ENCODE peak calls at places on chromosome 6, in seven cellular contexts. One of them, this sample, is unnamed.

GRCh38 chr6:82741325-82741995 is 324.2 kb downstream of the UBE3D start:
- DNase-seq in NCI-H2029: no peak
- DNase-seq in AG10803: peak; percentile 16
- DNase-seq in ovary: no peak
- DNase-seq in H7: no peak
- DNase-seq in T-helper 17 cell: no peak
- DNase-seq in activated naive CD4-positive, alpha-beta T cell treated with anti-CD3 and anti-CD28 coated beads, Interleukin-2, amount 10 ng/mL, durations not matched to agents 7 days and 5 days: no peak
- DNase-seq in this sample: no peak

GRCh38 chr6:170282512-170283158 is 8.2 kb downstream of the DLL1 start:
- DNase-seq in NCI-H2029: no peak
- DNase-seq in AG10803: no peak
- DNase-seq in ovary: no peak
- DNase-seq in H7: no peak
- DNase-seq in T-helper 17 cell: no peak
- DNase-seq in activated naive CD4-positive, alpha-beta T cell treated with anti-CD3 and anti-CD28 coated beads, Interleukin-2, amount 10 ng/mL, durations not matched to agents 7 days and 5 days: no peak
- DNase-seq in this sample: peak; percentile 42

GRCh38 chr6:136608991-136609390 is 58.8 kb upstream of the MAP7 start:
- DNase-seq in NCI-H2029: no peak
- DNase-seq in AG10803: peak; percentile 84
- DNase-seq in ovary: no peak
- DNase-seq in H7: no peak
- DNase-seq in T-helper 17 cell: no peak
- DNase-seq in activated naive CD4-positive, alpha-beta T cell treated with anti-CD3 and anti-CD28 coated beads, Interleukin-2, amount 10 ng/mL, durations not matched to agents 7 days and 5 days: no peak
- DNase-seq in this sample: no peak

GRCh38 chr6:97705568-97705967 is 422.6 kb upstream of the MMS22L start:
- DNase-seq in NCI-H2029: no peak
- DNase-seq in AG10803: peak; percentile 8
- DNase-seq in ovary: no peak
- DNase-seq in H7: peak; percentile 26
- DNase-seq in T-helper 17 cell: no peak
- DNase-seq in activated naive CD4-positive, alpha-beta T cell treated with anti-CD3 and anti-CD28 coated beads, Interleukin-2, amount 10 ng/mL, durations not matched to agents 7 days and 5 days: no peak
- DNase-seq in this sample: no peak

GRCh38 chr6:139436521-139437348 is 62.3 kb upstream of the CITED2 start:
- DNase-seq in NCI-H2029: no peak
- DNase-seq in AG10803: peak; percentile 55
- DNase-seq in ovary: no peak
- DNase-seq in H7: no peak
- DNase-seq in T-helper 17 cell: no peak
- DNase-seq in activated naive CD4-positive, alpha-beta T cell treated with anti-CD3 and anti-CD28 coated beads, Interleukin-2, amount 10 ng/mL, durations not matched to agents 7 days and 5 days: no peak
- DNase-seq in this sample: no peak

GRCh38 chr6:43951756-43952675 is 175.2 kb downstream of the MRPL14 start:
- DNase-seq in NCI-H2029: no peak
- DNase-seq in AG10803: no peak
- DNase-seq in ovary: no peak
- DNase-seq in H7: peak; percentile 8
- DNase-seq in T-helper 17 cell: no peak
- DNase-seq in activated naive CD4-positive, alpha-beta T cell treated with anti-CD3 and anti-CD28 coated beads, Interleukin-2, amount 10 ng/mL, durations not matched to agents 7 days and 5 days: peak; percentile 13
- DNase-seq in this sample: no peak

GRCh38 chr6:42400031-42400760 is 51.5 kb downstream of the TRERF1 start:
- DNase-seq in NCI-H2029: no peak
- DNase-seq in AG10803: no peak
- DNase-seq in ovary: no peak
- DNase-seq in H7: no peak
- DNase-seq in T-helper 17 cell: no peak
- DNase-seq in activated naive CD4-positive, alpha-beta T cell treated with anti-CD3 and anti-CD28 coated beads, Interleukin-2, amount 10 ng/mL, durations not matched to agents 7 days and 5 days: no peak
- DNase-seq in this sample: no peak

GRCh38 chr6:156593893-156594292 is 183.3 kb upstream of the ARID1B start:
- DNase-seq in NCI-H2029: no peak
- DNase-seq in AG10803: no peak
- DNase-seq in ovary: no peak
- DNase-seq in H7: no peak
- DNase-seq in T-helper 17 cell: no peak
- DNase-seq in activated naive CD4-positive, alpha-beta T cell treated with anti-CD3 and anti-CD28 coated beads, Interleukin-2, amount 10 ng/mL, durations not matched to agents 7 days and 5 days: no peak
- DNase-seq in this sample: no peak

GRCh38 chr6:25007269-25007699 is 71.5 kb upstream of the RIPOR2 start:
- DNase-seq in NCI-H2029: no peak
- DNase-seq in AG10803: no peak
- DNase-seq in ovary: no peak
- DNase-seq in H7: no peak
- DNase-seq in T-helper 17 cell: no peak
- DNase-seq in activated naive CD4-positive, alpha-beta T cell treated with anti-CD3 and anti-CD28 coated beads, Interleukin-2, amount 10 ng/mL, durations not matched to agents 7 days and 5 days: peak; percentile 48
- DNase-seq in this sample: no peak

GRCh38 chr6:156777866-156778614 is 862 bp downstream of the ARID1B start:
- DNase-seq in NCI-H2029: peak; percentile 43
- DNase-seq in AG10803: peak; percentile 51
- DNase-seq in ovary: peak; percentile 73
- DNase-seq in H7: peak; percentile 76
- DNase-seq in T-helper 17 cell: peak; percentile 61
- DNase-seq in activated naive CD4-positive, alpha-beta T cell treated with anti-CD3 and anti-CD28 coated beads, Interleukin-2, amount 10 ng/mL, durations not matched to agents 7 days and 5 days: peak; percentile 71
- DNase-seq in this sample: peak; percentile 74

GRCh38 chr6:126110494-126111270 is 124.3 kb downstream of the TRMT11 start:
- DNase-seq in NCI-H2029: no peak
- DNase-seq in AG10803: no peak
- DNase-seq in ovary: no peak
- DNase-seq in H7: no peak
- DNase-seq in T-helper 17 cell: no peak
- DNase-seq in activated naive CD4-positive, alpha-beta T cell treated with anti-CD3 and anti-CD28 coated beads, Interleukin-2, amount 10 ng/mL, durations not matched to agents 7 days and 5 days: no peak
- DNase-seq in this sample: no peak

GRCh38 chr6:150395388-150396009 is 26.7 kb downstream of the IYD start:
- DNase-seq in NCI-H2029: peak; percentile 26
- DNase-seq in AG10803: peak; percentile 65
- DNase-seq in ovary: peak; percentile 30
- DNase-seq in H7: peak; percentile 74
- DNase-seq in T-helper 17 cell: no peak
- DNase-seq in activated naive CD4-positive, alpha-beta T cell treated with anti-CD3 and anti-CD28 coated beads, Interleukin-2, amount 10 ng/mL, durations not matched to agents 7 days and 5 days: peak; percentile 37
- DNase-seq in this sample: no peak

GRCh38 chr6:155955038-155955437 is 499.4 kb upstream of the NOX3 start:
- DNase-seq in NCI-H2029: no peak
- DNase-seq in AG10803: no peak
- DNase-seq in ovary: no peak
- DNase-seq in H7: peak; percentile 65
- DNase-seq in T-helper 17 cell: no peak
- DNase-seq in activated naive CD4-positive, alpha-beta T cell treated with anti-CD3 and anti-CD28 coated beads, Interleukin-2, amount 10 ng/mL, durations not matched to agents 7 days and 5 days: no peak
- DNase-seq in this sample: no peak

GRCh38 chr6:118709859-118710350 is 58.5 kb upstream of the CEP85L start:
- DNase-seq in NCI-H2029: peak; percentile 86
- DNase-seq in AG10803: peak; percentile 55
- DNase-seq in ovary: no peak
- DNase-seq in H7: no peak
- DNase-seq in T-helper 17 cell: peak; percentile 57
- DNase-seq in activated naive CD4-positive, alpha-beta T cell treated with anti-CD3 and anti-CD28 coated beads, Interleukin-2, amount 10 ng/mL, durations not matched to agents 7 days and 5 days: peak; percentile 84
- DNase-seq in this sample: no peak

GRCh38 chr6:40997256-40997957 is 41.6 kb downstream of the UNC5CL start:
- DNase-seq in NCI-H2029: no peak
- DNase-seq in AG10803: peak; percentile 55
- DNase-seq in ovary: no peak
- DNase-seq in H7: peak; percentile 58
- DNase-seq in T-helper 17 cell: no peak
- DNase-seq in activated naive CD4-positive, alpha-beta T cell treated with anti-CD3 and anti-CD28 coated beads, Interleukin-2, amount 10 ng/mL, durations not matched to agents 7 days and 5 days: no peak
- DNase-seq in this sample: no peak

GRCh38 chr6:85660181-85660611 is 17.5 kb upstream of the SYNCRIP start:
- DNase-seq in NCI-H2029: no peak
- DNase-seq in AG10803: peak; percentile 95
- DNase-seq in ovary: no peak
- DNase-seq in H7: no peak
- DNase-seq in T-helper 17 cell: no peak
- DNase-seq in activated naive CD4-positive, alpha-beta T cell treated with anti-CD3 and anti-CD28 coated beads, Interleukin-2, amount 10 ng/mL, durations not matched to agents 7 days and 5 days: no peak
- DNase-seq in this sample: no peak

GRCh38 chr6:169950558-169950957 is 199.1 kb downstream of the ERMARD start:
- DNase-seq in NCI-H2029: no peak
- DNase-seq in AG10803: peak; percentile 15
- DNase-seq in ovary: no peak
- DNase-seq in H7: peak; percentile 38
- DNase-seq in T-helper 17 cell: no peak
- DNase-seq in activated naive CD4-positive, alpha-beta T cell treated with anti-CD3 and anti-CD28 coated beads, Interleukin-2, amount 10 ng/mL, durations not matched to agents 7 days and 5 days: peak; percentile 55
- DNase-seq in this sample: no peak

GRCh38 chr6:110728501-110728900 is 86.8 kb downstream of the CDK19 start:
- DNase-seq in NCI-H2029: no peak
- DNase-seq in AG10803: no peak
- DNase-seq in ovary: no peak
- DNase-seq in H7: no peak
- DNase-seq in T-helper 17 cell: no peak
- DNase-seq in activated naive CD4-positive, alpha-beta T cell treated with anti-CD3 and anti-CD28 coated beads, Interleukin-2, amount 10 ng/mL, durations not matched to agents 7 days and 5 days: no peak
- DNase-seq in this sample: no peak

GRCh38 chr6:126905917-126906316 is 212.6 kb upstream of the RSPO3 start:
- DNase-seq in NCI-H2029: no peak
- DNase-seq in AG10803: no peak
- DNase-seq in ovary: no peak
- DNase-seq in H7: no peak
- DNase-seq in T-helper 17 cell: no peak
- DNase-seq in activated naive CD4-positive, alpha-beta T cell treated with anti-CD3 and anti-CD28 coated beads, Interleukin-2, amount 10 ng/mL, durations not matched to agents 7 days and 5 days: no peak
- DNase-seq in this sample: no peak

GRCh38 chr6:133837801-133838349 is 51.0 kb upstream of the TCF21 start:
- DNase-seq in NCI-H2029: peak; percentile 49
- DNase-seq in AG10803: peak; percentile 27
- DNase-seq in ovary: peak; percentile 62
- DNase-seq in H7: peak; percentile 76
- DNase-seq in T-helper 17 cell: peak; percentile 27
- DNase-seq in activated naive CD4-positive, alpha-beta T cell treated with anti-CD3 and anti-CD28 coated beads, Interleukin-2, amount 10 ng/mL, durations not matched to agents 7 days and 5 days: peak; percentile 73
- DNase-seq in this sample: peak; percentile 66

GRCh38 chr6:15441215-15441868 is 195.5 kb downstream of the JARID2 start:
- DNase-seq in NCI-H2029: peak; percentile 65
- DNase-seq in AG10803: peak; percentile 81
- DNase-seq in ovary: no peak
- DNase-seq in H7: peak; percentile 53
- DNase-seq in T-helper 17 cell: no peak
- DNase-seq in activated naive CD4-positive, alpha-beta T cell treated with anti-CD3 and anti-CD28 coated beads, Interleukin-2, amount 10 ng/mL, durations not matched to agents 7 days and 5 days: peak; percentile 54
- DNase-seq in this sample: no peak

GRCh38 chr6:27332692-27333641 is 20.9 kb upstream of the POM121L2 start:
- DNase-seq in NCI-H2029: no peak
- DNase-seq in AG10803: peak; percentile 46
- DNase-seq in ovary: peak; percentile 32
- DNase-seq in H7: peak; percentile 57
- DNase-seq in T-helper 17 cell: no peak
- DNase-seq in activated naive CD4-positive, alpha-beta T cell treated with anti-CD3 and anti-CD28 coated beads, Interleukin-2, amount 10 ng/mL, durations not matched to agents 7 days and 5 days: peak; percentile 37
- DNase-seq in this sample: no peak

GRCh38 chr6:121305957-121306607 is 28.2 kb downstream of the TBC1D32 start:
- DNase-seq in NCI-H2029: peak; percentile 26
- DNase-seq in AG10803: peak; percentile 29
- DNase-seq in ovary: no peak
- DNase-seq in H7: no peak
- DNase-seq in T-helper 17 cell: no peak
- DNase-seq in activated naive CD4-positive, alpha-beta T cell treated with anti-CD3 and anti-CD28 coated beads, Interleukin-2, amount 10 ng/mL, durations not matched to agents 7 days and 5 days: no peak
- DNase-seq in this sample: no peak

GRCh38 chr6:44539701-44540100 is 152.2 kb downstream of the CDC5L start:
- DNase-seq in NCI-H2029: no peak
- DNase-seq in AG10803: no peak
- DNase-seq in ovary: no peak
- DNase-seq in H7: no peak
- DNase-seq in T-helper 17 cell: no peak
- DNase-seq in activated naive CD4-positive, alpha-beta T cell treated with anti-CD3 and anti-CD28 coated beads, Interleukin-2, amount 10 ng/mL, durations not matched to agents 7 days and 5 days: peak; percentile 16
- DNase-seq in this sample: no peak

GRCh38 chr6:7468382-7469081 is 72.9 kb upstream of the DSP start:
- DNase-seq in NCI-H2029: no peak
- DNase-seq in AG10803: peak; percentile 59
- DNase-seq in ovary: peak; percentile 67
- DNase-seq in H7: no peak
- DNase-seq in T-helper 17 cell: no peak
- DNase-seq in activated naive CD4-positive, alpha-beta T cell treated with anti-CD3 and anti-CD28 coated beads, Interleukin-2, amount 10 ng/mL, durations not matched to agents 7 days and 5 days: no peak
- DNase-seq in this sample: no peak

GRCh38 chr6:8157839-8158238 is 55.5 kb upstream of the EEF1E1 start:
- DNase-seq in NCI-H2029: no peak
- DNase-seq in AG10803: no peak
- DNase-seq in ovary: no peak
- DNase-seq in H7: no peak
- DNase-seq in T-helper 17 cell: no peak
- DNase-seq in activated naive CD4-positive, alpha-beta T cell treated with anti-CD3 and anti-CD28 coated beads, Interleukin-2, amount 10 ng/mL, durations not matched to agents 7 days and 5 days: no peak
- DNase-seq in this sample: no peak

GRCh38 chr6:88989215-88989614 is 25.8 kb upstream of the RNGTT start:
- DNase-seq in NCI-H2029: no peak
- DNase-seq in AG10803: no peak
- DNase-seq in ovary: no peak
- DNase-seq in H7: no peak
- DNase-seq in T-helper 17 cell: no peak
- DNase-seq in activated naive CD4-positive, alpha-beta T cell treated with anti-CD3 and anti-CD28 coated beads, Interleukin-2, amount 10 ng/mL, durations not matched to agents 7 days and 5 days: no peak
- DNase-seq in this sample: no peak

GRCh38 chr6:31497595-31498476 is at the start of gene MICB:
- DNase-seq in NCI-H2029: peak; percentile 32
- DNase-seq in AG10803: peak; percentile 60
- DNase-seq in ovary: peak; percentile 56
- DNase-seq in H7: peak; percentile 91
- DNase-seq in T-helper 17 cell: peak; percentile 83
- DNase-seq in activated naive CD4-positive, alpha-beta T cell treated with anti-CD3 and anti-CD28 coated beads, Interleukin-2, amount 10 ng/mL, durations not matched to agents 7 days and 5 days: peak; percentile 93
- DNase-seq in this sample: peak; percentile 81

GRCh38 chr6:43853066-43853650 is 83.1 kb downstream of the VEGFA start:
- DNase-seq in NCI-H2029: no peak
- DNase-seq in AG10803: peak; percentile 45
- DNase-seq in ovary: no peak
- DNase-seq in H7: no peak
- DNase-seq in T-helper 17 cell: no peak
- DNase-seq in activated naive CD4-positive, alpha-beta T cell treated with anti-CD3 and anti-CD28 coated beads, Interleukin-2, amount 10 ng/mL, durations not matched to agents 7 days and 5 days: no peak
- DNase-seq in this sample: no peak

GRCh38 chr6:143575840-143576498 is 64.4 kb upstream of the FUCA2 start:
- DNase-seq in NCI-H2029: no peak
- DNase-seq in AG10803: peak; percentile 63
- DNase-seq in ovary: no peak
- DNase-seq in H7: no peak
- DNase-seq in T-helper 17 cell: no peak
- DNase-seq in activated naive CD4-positive, alpha-beta T cell treated with anti-CD3 and anti-CD28 coated beads, Interleukin-2, amount 10 ng/mL, durations not matched to agents 7 days and 5 days: no peak
- DNase-seq in this sample: no peak

This sample was measured in sciatic nerve.